ENCODE peak calls at places on chromosome 3, in ten cellular contexts. Q is esophagus squamous epithelium; X is iris pigment epithelial cell; J is T-helper 1 cell; E is B cell; P is adipocyte; C is activated T-cell treated with anti-CD3 and anti-CD28 coated beads for 1 hour; W is left ventricle myocardium inferior; M is AG09309; H is activated CD4-positive, CD25-positive, alpha-beta regulatory T cell treated with anti-CD3 and anti-CD28 coated beads, Interleukin-2, amount 50 U/mL, for 72 hours. L is an unnamed sample.
A peak's percentile ranks its signal among the peaks of the same experiment; 100 is the strongest.

GRCh38 chr3:173743512-173743911 is 346.0 kb downstream of the NLGN1 start:
- DNase-seq in Q (no peak), X (peak; percentile 24), J (no peak), E (no peak), P (peak; percentile 31), C (no peak), W (no peak), M (no peak), H (no peak), L (no peak)

GRCh38 chr3:46127503-46127902 is 80.6 kb downstream of the CCR1 start:
- DNase-seq in Q (no peak), X (peak; percentile 94), J (no peak), E (no peak), P (peak; percentile 86), C (no peak), W (no peak), M (peak; percentile 59), H (no peak), L (no peak)

GRCh38 chr3:64509216-64509615 is 178.6 kb downstream of the ADAMTS9 start:
- DNase-seq in Q (no peak), X (no peak), J (no peak), E (no peak), P (peak; percentile 83), C (no peak), W (no peak), M (no peak), H (no peak), L (no peak)

GRCh38 chr3:59212128-59212764 is 162.4 kb upstream of the CFAP20DC start:
- DNase-seq in Q (no peak), X (peak; percentile 52), J (no peak), E (no peak), P (peak; percentile 85), C (no peak), W (no peak), M (peak; percentile 16), H (no peak), L (no peak)

GRCh38 chr3:134326126-134326525 is 48.1 kb downstream of the AMOTL2 start:
- DNase-seq in Q (no peak), X (no peak), J (no peak), E (no peak), P (no peak), C (no peak), W (no peak), M (no peak), H (no peak), L (peak; percentile 54)

GRCh38 chr3:187850256-187851010 is 105.2 kb upstream of the BCL6 start:
- DNase-seq in Q (no peak), X (peak; percentile 58), J (no peak), E (no peak), P (no peak), C (no peak), W (no peak), M (no peak), H (no peak), L (peak; percentile 67)

GRCh38 chr3:9021610-9022009 is 58.3 kb upstream of the RAD18 start:
- DNase-seq in Q (no peak), X (no peak), J (no peak), E (no peak), P (no peak), C (no peak), W (no peak), M (no peak), H (no peak), L (no peak)

GRCh38 chr3:53113293-53114010 is 16.8 kb downstream of the RFT1 start:
- DNase-seq in Q (no peak), X (no peak), J (no peak), E (no peak), P (no peak), C (no peak), W (peak; percentile 78), M (no peak), H (no peak), L (peak; percentile 39)

GRCh38 chr3:191952186-191952585 is 491.2 kb downstream of the PYDC2 start:
- DNase-seq in Q (no peak), X (no peak), J (no peak), E (no peak), P (no peak), C (no peak), W (no peak), M (no peak), H (no peak), L (no peak)

L was measured in sciatic nerve.